ENCODE peak calls at places on chromosome 4, in five cellular contexts. One of them, this sample, is unnamed.

GRCh38 chr4:113325876-113326615 is 276.6 kb downstream of the ANK2 start:
- DNase-seq in NCI-H2029 treated with DMSO at 0.1 percent for 48 hours: no peak
- DNase-seq in activated CD4-positive, alpha-beta T cell treated with anti-CD3 and anti-CD28 coated beads, Interleukin-2, amount 50 U/mL, for 1 hour: no peak
- DNase-seq in RCC 7860: no peak
- DNase-seq in naive B cell: no peak
- DNase-seq in this sample: no peak

GRCh38 chr4:81963506-81964020 is 410.2 kb downstream of the HNRNPD start:
- DNase-seq in NCI-H2029 treated with DMSO at 0.1 percent for 48 hours: no peak
- DNase-seq in naive B cell: no peak
- DNase-seq in RCC 7860: no peak
- DNase-seq in activated CD4-positive, alpha-beta T cell treated with anti-CD3 and anti-CD28 coated beads, Interleukin-2, amount 50 U/mL, for 1 hour: no peak
- DNase-seq in this sample: no peak

GRCh38 chr4:184403384-184403781 is 71.0 kb downstream of the IRF2 start:
- DNase-seq in naive B cell: no peak
- DNase-seq in activated CD4-positive, alpha-beta T cell treated with anti-CD3 and anti-CD28 coated beads, Interleukin-2, amount 50 U/mL, for 1 hour: no peak
- DNase-seq in RCC 7860: no peak
- DNase-seq in NCI-H2029 treated with DMSO at 0.1 percent for 48 hours: no peak
- DNase-seq in this sample: no peak

GRCh38 chr4:2930821-2931764 is 32.1 kb downstream of the NOP14 start:
- DNase-seq in RCC 7860: no peak
- DNase-seq in naive B cell: no peak
- DNase-seq in NCI-H2029 treated with DMSO at 0.1 percent for 48 hours: peak
- DNase-seq in activated CD4-positive, alpha-beta T cell treated with anti-CD3 and anti-CD28 coated beads, Interleukin-2, amount 50 U/mL, for 1 hour: no peak
- DNase-seq in this sample: no peak

GRCh38 chr4:83753260-83753659 is 217.4 kb downstream of the GPAT3 start:
- DNase-seq in activated CD4-positive, alpha-beta T cell treated with anti-CD3 and anti-CD28 coated beads, Interleukin-2, amount 50 U/mL, for 1 hour: no peak
- DNase-seq in naive B cell: no peak
- DNase-seq in RCC 7860: no peak
- DNase-seq in NCI-H2029 treated with DMSO at 0.1 percent for 48 hours: no peak
- DNase-seq in this sample: no peak

GRCh38 chr4:109041463-109041862 is 261.0 kb downstream of the COL25A1 start:
- DNase-seq in naive B cell: no peak
- DNase-seq in RCC 7860: no peak
- DNase-seq in NCI-H2029 treated with DMSO at 0.1 percent for 48 hours: no peak
- DNase-seq in activated CD4-positive, alpha-beta T cell treated with anti-CD3 and anti-CD28 coated beads, Interleukin-2, amount 50 U/mL, for 1 hour: no peak
- DNase-seq in this sample: peak

GRCh38 chr4:53620956-53621355 is 29.7 kb upstream of the LNX1 start:
- DNase-seq in naive B cell: no peak
- DNase-seq in activated CD4-positive, alpha-beta T cell treated with anti-CD3 and anti-CD28 coated beads, Interleukin-2, amount 50 U/mL, for 1 hour: no peak
- DNase-seq in RCC 7860: no peak
- DNase-seq in NCI-H2029 treated with DMSO at 0.1 percent for 48 hours: no peak
- DNase-seq in this sample: no peak

GRCh38 chr4:169098969-169099685 is 89.1 kb upstream of the CBR4 start:
- DNase-seq in activated CD4-positive, alpha-beta T cell treated with anti-CD3 and anti-CD28 coated beads, Interleukin-2, amount 50 U/mL, for 1 hour: no peak
- DNase-seq in RCC 7860: no peak
- DNase-seq in NCI-H2029 treated with DMSO at 0.1 percent for 48 hours: no peak
- DNase-seq in naive B cell: no peak
- DNase-seq in this sample: no peak

GRCh38 chr4:81460115-81460836 is 11.4 kb downstream of the RASGEF1B start:
- DNase-seq in naive B cell: no peak
- DNase-seq in NCI-H2029 treated with DMSO at 0.1 percent for 48 hours: no peak
- DNase-seq in activated CD4-positive, alpha-beta T cell treated with anti-CD3 and anti-CD28 coated beads, Interleukin-2, amount 50 U/mL, for 1 hour: no peak
- DNase-seq in RCC 7860: no peak
- DNase-seq in this sample: no peak

GRCh38 chr4:1987721-1988326 is 20.9 kb downstream of the NELFA start:
- DNase-seq in naive B cell: no peak
- DNase-seq in RCC 7860: no peak
- DNase-seq in activated CD4-positive, alpha-beta T cell treated with anti-CD3 and anti-CD28 coated beads, Interleukin-2, amount 50 U/mL, for 1 hour: no peak
- DNase-seq in NCI-H2029 treated with DMSO at 0.1 percent for 48 hours: no peak
- DNase-seq in this sample: no peak

GRCh38 chr4:124684301-124684700 is 28.2 kb downstream of the ANKRD50 start:
- DNase-seq in activated CD4-positive, alpha-beta T cell treated with anti-CD3 and anti-CD28 coated beads, Interleukin-2, amount 50 U/mL, for 1 hour: no peak
- DNase-seq in NCI-H2029 treated with DMSO at 0.1 percent for 48 hours: no peak
- DNase-seq in naive B cell: no peak
- DNase-seq in RCC 7860: no peak
- DNase-seq in this sample: no peak

GRCh38 chr4:151540728-151541437 is 131.9 kb downstream of the FHIP1A start:
- DNase-seq in activated CD4-positive, alpha-beta T cell treated with anti-CD3 and anti-CD28 coated beads, Interleukin-2, amount 50 U/mL, for 1 hour: no peak
- DNase-seq in naive B cell: no peak
- DNase-seq in NCI-H2029 treated with DMSO at 0.1 percent for 48 hours: peak
- DNase-seq in RCC 7860: peak
- DNase-seq in this sample: peak

GRCh38 chr4:137685357-137685756 is 153.1 kb upstream of the PCDH18 start:
- DNase-seq in RCC 7860: no peak
- DNase-seq in NCI-H2029 treated with DMSO at 0.1 percent for 48 hours: no peak
- DNase-seq in activated CD4-positive, alpha-beta T cell treated with anti-CD3 and anti-CD28 coated beads, Interleukin-2, amount 50 U/mL, for 1 hour: no peak
- DNase-seq in naive B cell: no peak
- DNase-seq in this sample: no peak

GRCh38 chr4:100968046-100968445 is 379.3 kb downstream of the PPP3CA start:
- DNase-seq in naive B cell: no peak
- DNase-seq in activated CD4-positive, alpha-beta T cell treated with anti-CD3 and anti-CD28 coated beads, Interleukin-2, amount 50 U/mL, for 1 hour: no peak
- DNase-seq in RCC 7860: no peak
- DNase-seq in NCI-H2029 treated with DMSO at 0.1 percent for 48 hours: no peak
- DNase-seq in this sample: no peak

GRCh38 chr4:122766950-122767349 is 34.4 kb downstream of the BBS12 start:
- DNase-seq in NCI-H2029 treated with DMSO at 0.1 percent for 48 hours: no peak
- DNase-seq in RCC 7860: no peak
- DNase-seq in naive B cell: no peak
- DNase-seq in activated CD4-positive, alpha-beta T cell treated with anti-CD3 and anti-CD28 coated beads, Interleukin-2, amount 50 U/mL, for 1 hour: no peak
- DNase-seq in this sample: no peak

GRCh38 chr4:38717604-38718003 is 53.6 kb downstream of the KLF3 start:
- DNase-seq in RCC 7860: no peak
- DNase-seq in activated CD4-positive, alpha-beta T cell treated with anti-CD3 and anti-CD28 coated beads, Interleukin-2, amount 50 U/mL, for 1 hour: no peak
- DNase-seq in naive B cell: no peak
- DNase-seq in NCI-H2029 treated with DMSO at 0.1 percent for 48 hours: no peak
- DNase-seq in this sample: peak

GRCh38 chr4:30719363-30720020 is 677 bp upstream of the PCDH7 start:
- DNase-seq in NCI-H2029 treated with DMSO at 0.1 percent for 48 hours: peak
- DNase-seq in RCC 7860: peak
- DNase-seq in naive B cell: no peak
- DNase-seq in activated CD4-positive, alpha-beta T cell treated with anti-CD3 and anti-CD28 coated beads, Interleukin-2, amount 50 U/mL, for 1 hour: no peak
- DNase-seq in this sample: no peak

GRCh38 chr4:87414806-87415205 is 7.6 kb upstream of the NUDT9 start:
- DNase-seq in NCI-H2029 treated with DMSO at 0.1 percent for 48 hours: no peak
- DNase-seq in RCC 7860: no peak
- DNase-seq in activated CD4-positive, alpha-beta T cell treated with anti-CD3 and anti-CD28 coated beads, Interleukin-2, amount 50 U/mL, for 1 hour: no peak
- DNase-seq in naive B cell: no peak
- DNase-seq in this sample: no peak

GRCh38 chr4:168605411-168605810 is 108.6 kb downstream of the PALLD start:
- DNase-seq in activated CD4-positive, alpha-beta T cell treated with anti-CD3 and anti-CD28 coated beads, Interleukin-2, amount 50 U/mL, for 1 hour: no peak
- DNase-seq in RCC 7860: peak
- DNase-seq in NCI-H2029 treated with DMSO at 0.1 percent for 48 hours: no peak
- DNase-seq in naive B cell: no peak
- DNase-seq in this sample: peak

GRCh38 chr4:89727236-89727635 is 109.7 kb downstream of the SNCA start:
- DNase-seq in activated CD4-positive, alpha-beta T cell treated with anti-CD3 and anti-CD28 coated beads, Interleukin-2, amount 50 U/mL, for 1 hour: no peak
- DNase-seq in RCC 7860: no peak
- DNase-seq in NCI-H2029 treated with DMSO at 0.1 percent for 48 hours: no peak
- DNase-seq in naive B cell: no peak
- DNase-seq in this sample: no peak

GRCh38 chr4:155891058-155891457 is 12.4 kb upstream of the TDO2 start:
- DNase-seq in NCI-H2029 treated with DMSO at 0.1 percent for 48 hours: no peak
- DNase-seq in RCC 7860: no peak
- DNase-seq in naive B cell: no peak
- DNase-seq in activated CD4-positive, alpha-beta T cell treated with anti-CD3 and anti-CD28 coated beads, Interleukin-2, amount 50 U/mL, for 1 hour: no peak
- DNase-seq in this sample: no peak

GRCh38 chr4:25913056-25913850 is 767 bp upstream of the SMIM20 start:
- DNase-seq in RCC 7860: no peak
- DNase-seq in NCI-H2029 treated with DMSO at 0.1 percent for 48 hours: no peak
- DNase-seq in activated CD4-positive, alpha-beta T cell treated with anti-CD3 and anti-CD28 coated beads, Interleukin-2, amount 50 U/mL, for 1 hour: peak
- DNase-seq in naive B cell: peak
- DNase-seq in this sample: no peak

GRCh38 chr4:128301979-128302378 is 14.4 kb upstream of the PGRMC2 start:
- DNase-seq in naive B cell: no peak
- DNase-seq in NCI-H2029 treated with DMSO at 0.1 percent for 48 hours: no peak
- DNase-seq in RCC 7860: no peak
- DNase-seq in activated CD4-positive, alpha-beta T cell treated with anti-CD3 and anti-CD28 coated beads, Interleukin-2, amount 50 U/mL, for 1 hour: no peak
- DNase-seq in this sample: no peak

GRCh38 chr4:118942465-118942864 is 53.8 kb downstream of the SYNPO2 start:
- DNase-seq in RCC 7860: peak
- DNase-seq in activated CD4-positive, alpha-beta T cell treated with anti-CD3 and anti-CD28 coated beads, Interleukin-2, amount 50 U/mL, for 1 hour: no peak
- DNase-seq in naive B cell: no peak
- DNase-seq in NCI-H2029 treated with DMSO at 0.1 percent for 48 hours: peak
- DNase-seq in this sample: no peak

GRCh38 chr4:155025762-155026457 is 182.5 kb upstream of the NPY2R start:
- DNase-seq in activated CD4-positive, alpha-beta T cell treated with anti-CD3 and anti-CD28 coated beads, Interleukin-2, amount 50 U/mL, for 1 hour: no peak
- DNase-seq in NCI-H2029 treated with DMSO at 0.1 percent for 48 hours: no peak
- DNase-seq in RCC 7860: no peak
- DNase-seq in naive B cell: no peak
- DNase-seq in this sample: peak

GRCh38 chr4:149901128-149901527 is 85.5 kb upstream of the IQCM start:
- DNase-seq in RCC 7860: no peak
- DNase-seq in naive B cell: no peak
- DNase-seq in NCI-H2029 treated with DMSO at 0.1 percent for 48 hours: no peak
- DNase-seq in activated CD4-positive, alpha-beta T cell treated with anti-CD3 and anti-CD28 coated beads, Interleukin-2, amount 50 U/mL, for 1 hour: no peak
- DNase-seq in this sample: no peak

GRCh38 chr4:101291198-101291597 is 56.1 kb downstream of the PPP3CA start:
- DNase-seq in NCI-H2029 treated with DMSO at 0.1 percent for 48 hours: peak
- DNase-seq in RCC 7860: no peak
- DNase-seq in naive B cell: no peak
- DNase-seq in activated CD4-positive, alpha-beta T cell treated with anti-CD3 and anti-CD28 coated beads, Interleukin-2, amount 50 U/mL, for 1 hour: no peak
- DNase-seq in this sample: no peak

GRCh38 chr4:140928880-140929279 is 172.7 kb upstream of the TBC1D9 start:
- DNase-seq in RCC 7860: no peak
- DNase-seq in activated CD4-positive, alpha-beta T cell treated with anti-CD3 and anti-CD28 coated beads, Interleukin-2, amount 50 U/mL, for 1 hour: no peak
- DNase-seq in naive B cell: no peak
- DNase-seq in NCI-H2029 treated with DMSO at 0.1 percent for 48 hours: no peak
- DNase-seq in this sample: no peak

GRCh38 chr4:64715741-64716140 is 306.5 kb upstream of the TECRL start:
- DNase-seq in activated CD4-positive, alpha-beta T cell treated with anti-CD3 and anti-CD28 coated beads, Interleukin-2, amount 50 U/mL, for 1 hour: no peak
- DNase-seq in naive B cell: no peak
- DNase-seq in RCC 7860: no peak
- DNase-seq in NCI-H2029 treated with DMSO at 0.1 percent for 48 hours: no peak
- DNase-seq in this sample: no peak

GRCh38 chr4:25879991-25880641 is 17.3 kb upstream of the SEL1L3 start:
- DNase-seq in naive B cell: no peak
- DNase-seq in activated CD4-positive, alpha-beta T cell treated with anti-CD3 and anti-CD28 coated beads, Interleukin-2, amount 50 U/mL, for 1 hour: no peak
- DNase-seq in NCI-H2029 treated with DMSO at 0.1 percent for 48 hours: no peak
- DNase-seq in RCC 7860: no peak
- DNase-seq in this sample: no peak

This sample was measured in retinal pigment epithelial cell.